ENCODE peak calls at places on chromosomes 16 and 17, in ten cellular contexts. Y is fibroblast of mammary gland, W is neural progenitor cell, Z is esophagus muscularis mucosa, V is left lung, O is cardiac fibroblast, A is omental fat pad, Q is ascending aorta, J is GM20000, P is AG09319. M is an unnamed sample.

GRCh38 chr17:30821751-30822723 is 2.5 kb downstream of the CRLF3 start:
- DNase-seq in W (no peak), V (no peak), Y (no peak), Q (no peak), A (no peak), Z (no peak), P (no peak), J (no peak), O (no peak), M (peak; percentile 17)

GRCh38 chr16:57815987-57816745 is 13.9 kb upstream of the KIFC3 start:
- DNase-seq in Z (peak; percentile 95), Q (peak; percentile 86), V (peak; percentile 94), P (no peak), A (no peak), J (peak; percentile 54), W (peak; percentile 71), Y (peak; percentile 91), O (peak; percentile 94), M (no peak)

GRCh38 chr17:34706029-34706428 is 126.6 kb downstream of the TMEM132E start:
- DNase-seq in V (no peak), O (peak; percentile 12), J (no peak), A (no peak), P (no peak), Q (no peak), Y (peak; percentile 4), Z (peak; percentile 37), W (peak; percentile 82), M (no peak)

GRCh38 chr17:45848868-45849535 is 4.3 kb downstream of the SPPL2C start:
- DNase-seq in W (no peak), A (no peak), P (no peak), Q (no peak), Y (no peak), J (no peak), Z (no peak), V (no peak), O (no peak), M (no peak)

GRCh38 chr17:62995377-62995885 is 29.4 kb downstream of the TANC2 start:
- DNase-seq in Z (no peak), A (no peak), V (no peak), O (peak; percentile 62), P (no peak), Y (peak; percentile 45), Q (no peak), J (peak; percentile 16), W (peak; percentile 51), M (peak; percentile 26)

GRCh38 chr16:88005148-88005547 is 53.9 kb downstream of the BANP start:
- DNase-seq in V (peak; percentile 52), Y (peak; percentile 44), Z (no peak), P (no peak), W (peak; percentile 49), O (peak; percentile 8), Q (no peak), A (no peak), J (no peak), M (no peak)

GRCh38 chr16:61946019-61946418 is 90.2 kb downstream of the CDH8 start:
- DNase-seq in A (no peak), P (no peak), J (no peak), V (no peak), Z (no peak), W (no peak), Y (no peak), O (no peak), Q (no peak), M (no peak)

GRCh38 chr16:89055313-89055712 is 38.3 kb upstream of the ACSF3 start:
- DNase-seq in J (no peak), Y (no peak), A (no peak), V (no peak), W (no peak), Q (no peak), Z (no peak), P (no peak), O (no peak), M (no peak)

GRCh38 chr16:24217456-24217855 is 38.7 kb upstream of the CACNG3 start:
- DNase-seq in Y (no peak), A (no peak), V (no peak), O (no peak), Z (no peak), W (no peak), P (no peak), J (no peak), Q (no peak), M (no peak)

GRCh38 chr17:80080081-80080480 is 21.3 kb upstream of the GAA start:
- DNase-seq in O (peak; percentile 53), Z (no peak), V (no peak), Q (no peak), P (no peak), J (no peak), A (no peak), Y (no peak), W (no peak), M (no peak)

GRCh38 chr16:85390511-85391174 is 222.5 kb upstream of the GSE1 start:
- DNase-seq in Q (no peak), W (no peak), J (no peak), A (peak; percentile 77), V (peak; percentile 84), Y (peak; percentile 89), P (no peak), O (peak; percentile 87), Z (peak; percentile 97), M (no peak)

GRCh38 chr16:802461-802860 is 1.9 kb upstream of the GNG13 start:
- DNase-seq in A (no peak), W (no peak), O (no peak), Z (no peak), V (no peak), Y (no peak), J (no peak), P (no peak), Q (no peak), M (no peak)

GRCh38 chr17:21452377-21453143 is 76.4 kb downstream of the KCNJ12 start:
- DNase-seq in Z (no peak), W (peak; percentile 57), P (peak; percentile 24), A (no peak), J (no peak), Y (peak; percentile 84), V (peak; percentile 80), O (peak; percentile 79), Q (no peak), M (no peak)

GRCh38 chr17:44105483-44105882 is 18.0 kb downstream of the HDAC5 start:
- DNase-seq in A (no peak), Z (no peak), O (no peak), Y (no peak), V (no peak), Q (no peak), P (no peak), J (no peak), W (no peak), M (no peak)
- TF ChIP-seq CTCF in A (no peak), Z (no peak), O (no peak), Y (no peak), V (no peak), Q (no peak), P (no peak), J (no peak), W (no peak), M (no peak)

GRCh38 chr16:72021043-72021442 is 12.5 kb downstream of the DHODH start:
- DNase-seq in A (no peak), P (no peak), Y (no peak), O (no peak), W (peak; percentile 65), V (no peak), Q (no peak), J (no peak), Z (no peak), M (no peak)
- TF ChIP-seq CTCF in A (no peak), P (peak; percentile 6), Y (no peak), O (peak; percentile 45), W (peak; percentile 64), V (no peak), Q (no peak), J (no peak), Z (no peak), M (no peak)

GRCh38 chr17:6473128-6473767 is 29.0 kb downstream of the PIMREG start:
- DNase-seq in O (peak; percentile 79), A (peak; percentile 49), Z (no peak), Q (no peak), Y (peak; percentile 72), W (peak; percentile 87), J (peak; percentile 91), P (peak; percentile 22), V (peak; percentile 88), M (peak; percentile 93)

GRCh38 chr17:6472517-6472916 is 28.3 kb downstream of the PIMREG start:
- DNase-seq in W (no peak), Q (no peak), J (no peak), V (peak; percentile 52), Y (no peak), Z (no peak), P (no peak), A (no peak), O (no peak), M (no peak)

GRCh38 chr17:6470751-6471521 is 26.7 kb downstream of the PIMREG start:
- DNase-seq in J (no peak), Q (no peak), O (no peak), A (no peak), Y (no peak), V (peak; percentile 67), W (no peak), Z (no peak), P (no peak), M (no peak)

GRCh38 chr17:6470146-6470718 is 26.0 kb downstream of the PIMREG start:
- DNase-seq in Y (no peak), Z (no peak), Q (no peak), O (no peak), P (no peak), A (no peak), W (no peak), J (no peak), V (peak; percentile 58), M (no peak)

DNA sequence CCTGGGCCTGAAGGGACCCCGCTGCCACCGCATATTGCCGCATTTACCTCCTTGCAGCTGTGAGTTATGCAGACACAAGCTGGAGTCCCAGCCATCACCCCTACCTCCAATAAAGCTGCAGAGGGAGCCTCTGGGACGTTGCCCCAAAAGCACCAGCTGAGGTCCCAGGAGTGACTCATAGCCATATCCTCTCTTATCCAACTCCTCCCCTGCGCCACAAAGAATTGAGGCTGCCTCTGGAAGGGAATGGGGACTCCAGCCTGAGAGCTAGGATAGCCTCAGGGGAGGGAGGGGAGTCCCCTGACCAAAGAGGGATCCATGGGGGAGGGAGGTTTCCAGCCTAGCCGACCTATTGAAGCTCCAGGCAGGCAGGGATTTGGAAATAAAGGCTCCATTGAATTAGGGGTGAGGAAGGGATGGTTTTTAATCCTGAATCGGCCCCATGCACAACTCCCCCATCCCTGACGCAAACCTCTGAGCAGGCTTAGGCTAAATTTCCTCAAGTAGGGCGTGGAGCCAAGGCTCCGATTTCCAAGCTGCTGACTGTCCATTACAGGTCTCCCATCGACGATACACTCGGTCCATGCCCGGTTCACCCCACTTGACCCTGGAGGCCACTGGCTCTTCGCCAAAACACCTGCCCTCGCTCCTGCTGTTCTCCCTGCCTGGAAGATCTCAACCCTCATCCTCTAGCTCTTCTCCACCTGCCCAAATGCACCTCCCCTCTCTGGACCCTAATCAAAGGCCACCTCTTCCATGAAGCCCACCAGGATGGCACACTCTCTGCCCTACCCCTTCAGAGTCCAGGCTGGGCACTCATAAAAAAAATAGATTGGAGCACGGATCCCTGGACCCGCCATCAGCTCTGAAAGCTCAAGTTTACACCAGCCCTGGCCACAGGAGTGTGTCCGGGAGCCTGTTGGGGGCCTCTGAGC is 27.5 kb downstream of the PIMREG start:
- DNase-seq in J (no peak), Q (no peak), O (peak; percentile 67), V (peak; percentile 38), P (peak; percentile 10), Z (no peak), A (peak; percentile 27), W (peak; percentile 83), Y (peak; percentile 61), M (no peak)
- TF ChIP-seq CTCF in J (no peak), Q (no peak), O (peak; percentile 23), V (no peak), P (peak; percentile 9), Z (no peak), A (no peak), W (no peak), Y (no peak), M (no peak)

GRCh38 chr16:2459647-2460390 is at the start of gene TEDC2:
- DNase-seq in V (peak; percentile 99), W (peak; percentile 100), P (peak; percentile 65), Z (peak; percentile 98), A (peak; percentile 88), O (peak; percentile 91), J (peak; percentile 100), Y (peak; percentile 84), Q (peak; percentile 79), M (peak; percentile 100)
- TF ChIP-seq CTCF in V (no peak), W (no peak), P (no peak), Z (no peak), A (no peak), O (no peak), J (no peak), Y (no peak), Q (no peak), M (no peak)